ENCODE peak calls at places on chromosomes 3 and 15, in seven cellular contexts. B is NCI-H345, M is NCI-H774, J is hypothalamus, R is nephron progenitor cell, I is NCI-H187 treated with DMSO at 0.1 percent for 48 hours, D is posterior cingulate gyrus. H is an unnamed sample.

GRCh38 chr3:189311521-189311920 is 139.8 kb downstream of the TPRG1 start:
- DNase-seq in B (no peak), R (no peak), J (no peak), I (no peak), D (no peak), M (no peak), H (no peak)

GRCh38 chr3:146200461-146201220 is 39.7 kb upstream of the PLOD2 start:
- DNase-seq in B (no peak), D (no peak), J (no peak), M (no peak), R (no peak), I (no peak), H (no peak)

GRCh38 chr15:69119692-69120395 is 40.6 kb upstream of the GLCE start:
- DNase-seq in D (no peak), R (no peak), M (peak), I (no peak), J (no peak), B (no peak), H (no peak)

GRCh38 chr3:175608351-175608750 is 749.2 kb downstream of the NAALADL2 start:
- DNase-seq in D (no peak), R (no peak), B (peak), J (no peak), I (no peak), M (no peak), H (no peak)

GRCh38 chr3:128011140-128011539 is 41.1 kb upstream of the SEC61A1 start:
- DNase-seq in J (no peak), M (no peak), B (no peak), I (peak), D (peak), R (peak), H (no peak)

GRCh38 chr3:106323586-106323985 is 454.8 kb upstream of the CBLB start:
- DNase-seq in I (no peak), R (no peak), D (no peak), B (no peak), J (no peak), M (no peak), H (no peak)

GRCh38 chr15:53829471-53829870 is 70.0 kb upstream of the WDR72 start:
- DNase-seq in R (no peak), B (peak), I (no peak), M (no peak), J (no peak), D (no peak), H (no peak)

GRCh38 chr3:171317133-171317532 is 143.1 kb downstream of the TNIK start:
- DNase-seq in R (no peak), B (peak), I (no peak), M (no peak), J (no peak), D (no peak), H (no peak)